ENCODE peak calls at places on chromosomes 7 and 10, in five cellular contexts. One of them, this sample, is unnamed.

GRCh38 chr7:133511242-133511641 is 258.4 kb downstream of the EXOC4 start:
- DNase-seq in activated naive CD4-positive, alpha-beta T cell treated with anti-CD3 and anti-CD28 coated beads, Interleukin-2, amount 10 ng/mL, durations not matched to agents 7 days and 5 days: no peak
- DNase-seq in A549: no peak
- DNase-seq in fibroblast of lung: no peak
- DNase-seq in fibroblast of pulmonary artery: no peak
- DNase-seq in this sample: no peak

GRCh38 chr7:148334441-148334956 is 256.1 kb upstream of the C7orf33 start:
- DNase-seq in activated naive CD4-positive, alpha-beta T cell treated with anti-CD3 and anti-CD28 coated beads, Interleukin-2, amount 10 ng/mL, durations not matched to agents 7 days and 5 days: no peak
- DNase-seq in A549: no peak
- DNase-seq in fibroblast of lung: no peak
- DNase-seq in fibroblast of pulmonary artery: no peak
- DNase-seq in this sample: no peak

GRCh38 chr10:28910960-28911359 is 233.6 kb downstream of the BAMBI start:
- DNase-seq in activated naive CD4-positive, alpha-beta T cell treated with anti-CD3 and anti-CD28 coated beads, Interleukin-2, amount 10 ng/mL, durations not matched to agents 7 days and 5 days: no peak
- DNase-seq in A549: no peak
- DNase-seq in fibroblast of lung: peak; percentile 86
- DNase-seq in fibroblast of pulmonary artery: peak; percentile 78
- DNase-seq in this sample: no peak

GRCh38 chr10:49103761-49104160 is 11.6 kb downstream of the VSTM4 start:
- DNase-seq in activated naive CD4-positive, alpha-beta T cell treated with anti-CD3 and anti-CD28 coated beads, Interleukin-2, amount 10 ng/mL, durations not matched to agents 7 days and 5 days: no peak
- DNase-seq in A549: no peak
- DNase-seq in fibroblast of lung: no peak
- DNase-seq in fibroblast of pulmonary artery: no peak
- DNase-seq in this sample: no peak

GRCh38 chr10:6701289-6701688 is 121.2 kb upstream of the PRKCQ start:
- DNase-seq in activated naive CD4-positive, alpha-beta T cell treated with anti-CD3 and anti-CD28 coated beads, Interleukin-2, amount 10 ng/mL, durations not matched to agents 7 days and 5 days: no peak
- DNase-seq in A549: peak; percentile 37
- DNase-seq in fibroblast of lung: no peak
- DNase-seq in fibroblast of pulmonary artery: no peak
- DNase-seq in this sample: peak; percentile 26

GRCh38 chr10:114634607-114634974 is 23.5 kb downstream of the ABLIM1 start:
- DNase-seq in activated naive CD4-positive, alpha-beta T cell treated with anti-CD3 and anti-CD28 coated beads, Interleukin-2, amount 10 ng/mL, durations not matched to agents 7 days and 5 days: no peak
- DNase-seq in A549: peak; percentile 63
- DNase-seq in fibroblast of lung: peak; percentile 96
- DNase-seq in fibroblast of pulmonary artery: peak; percentile 92
- DNase-seq in this sample: no peak

GRCh38 chr10:110530131-110530831 is 32.6 kb downstream of the DUSP5 start:
- DNase-seq in activated naive CD4-positive, alpha-beta T cell treated with anti-CD3 and anti-CD28 coated beads, Interleukin-2, amount 10 ng/mL, durations not matched to agents 7 days and 5 days: peak; percentile 34
- DNase-seq in A549: peak; percentile 88
- DNase-seq in fibroblast of lung: peak; percentile 56
- DNase-seq in fibroblast of pulmonary artery: peak; percentile 77
- DNase-seq in this sample: no peak

GRCh38 chr10:106467506-106467905 is 697.0 kb downstream of the SORCS1 start:
- DNase-seq in activated naive CD4-positive, alpha-beta T cell treated with anti-CD3 and anti-CD28 coated beads, Interleukin-2, amount 10 ng/mL, durations not matched to agents 7 days and 5 days: no peak
- DNase-seq in A549: no peak
- DNase-seq in fibroblast of lung: no peak
- DNase-seq in fibroblast of pulmonary artery: no peak
- DNase-seq in this sample: no peak

GRCh38 chr10:2575460-2575859 is 491.9 kb upstream of the PFKP start:
- DNase-seq in activated naive CD4-positive, alpha-beta T cell treated with anti-CD3 and anti-CD28 coated beads, Interleukin-2, amount 10 ng/mL, durations not matched to agents 7 days and 5 days: no peak
- DNase-seq in A549: no peak
- DNase-seq in fibroblast of lung: no peak
- DNase-seq in fibroblast of pulmonary artery: no peak
- DNase-seq in this sample: no peak

GRCh38 chr7:46071076-46071475 is 150.0 kb upstream of the IGFBP3 start:
- DNase-seq in activated naive CD4-positive, alpha-beta T cell treated with anti-CD3 and anti-CD28 coated beads, Interleukin-2, amount 10 ng/mL, durations not matched to agents 7 days and 5 days: no peak
- DNase-seq in A549: no peak
- DNase-seq in fibroblast of lung: peak; percentile 93
- DNase-seq in fibroblast of pulmonary artery: peak; percentile 56
- DNase-seq in this sample: no peak

GRCh38 chr7:116669769-116670168 is 2.2 kb upstream of the MET start:
- DNase-seq in activated naive CD4-positive, alpha-beta T cell treated with anti-CD3 and anti-CD28 coated beads, Interleukin-2, amount 10 ng/mL, durations not matched to agents 7 days and 5 days: no peak
- DNase-seq in A549: no peak
- DNase-seq in fibroblast of lung: peak; percentile 55
- DNase-seq in fibroblast of pulmonary artery: no peak
- DNase-seq in this sample: no peak

GRCh38 chr10:116809528-116810500 is 39.5 kb upstream of the ENO4 start:
- DNase-seq in activated naive CD4-positive, alpha-beta T cell treated with anti-CD3 and anti-CD28 coated beads, Interleukin-2, amount 10 ng/mL, durations not matched to agents 7 days and 5 days: no peak
- DNase-seq in A549: peak; percentile 48
- DNase-seq in fibroblast of lung: no peak
- DNase-seq in fibroblast of pulmonary artery: peak; percentile 6
- DNase-seq in this sample: no peak

GRCh38 chr7:112550468-112551060 is 69.8 kb downstream of the LSMEM1 start:
- DNase-seq in activated naive CD4-positive, alpha-beta T cell treated with anti-CD3 and anti-CD28 coated beads, Interleukin-2, amount 10 ng/mL, durations not matched to agents 7 days and 5 days: peak; percentile 26
- DNase-seq in A549: peak; percentile 73
- DNase-seq in fibroblast of lung: peak; percentile 52
- DNase-seq in fibroblast of pulmonary artery: peak; percentile 84
- DNase-seq in this sample: peak; percentile 54

GRCh38 chr10:132168571-132169030 is 18.1 kb upstream of the DPYSL4 start:
- DNase-seq in activated naive CD4-positive, alpha-beta T cell treated with anti-CD3 and anti-CD28 coated beads, Interleukin-2, amount 10 ng/mL, durations not matched to agents 7 days and 5 days: no peak
- DNase-seq in A549: no peak
- DNase-seq in fibroblast of lung: no peak
- DNase-seq in fibroblast of pulmonary artery: no peak
- DNase-seq in this sample: no peak

GRCh38 chr7:24082826-24083225 is 201.2 kb upstream of the NPY start:
- DNase-seq in activated naive CD4-positive, alpha-beta T cell treated with anti-CD3 and anti-CD28 coated beads, Interleukin-2, amount 10 ng/mL, durations not matched to agents 7 days and 5 days: no peak
- DNase-seq in A549: no peak
- DNase-seq in fibroblast of lung: no peak
- DNase-seq in fibroblast of pulmonary artery: no peak
- DNase-seq in this sample: no peak

GRCh38 chr7:51011710-51012350 is 229.1 kb upstream of the GRB10 start:
- DNase-seq in activated naive CD4-positive, alpha-beta T cell treated with anti-CD3 and anti-CD28 coated beads, Interleukin-2, amount 10 ng/mL, durations not matched to agents 7 days and 5 days: no peak
- DNase-seq in A549: no peak
- DNase-seq in fibroblast of lung: no peak
- DNase-seq in fibroblast of pulmonary artery: no peak
- DNase-seq in this sample: peak; percentile 3

GRCh38 chr10:79413196-79413595 is 32.2 kb downstream of the ZCCHC24 start:
- DNase-seq in activated naive CD4-positive, alpha-beta T cell treated with anti-CD3 and anti-CD28 coated beads, Interleukin-2, amount 10 ng/mL, durations not matched to agents 7 days and 5 days: no peak
- DNase-seq in A549: no peak
- DNase-seq in fibroblast of lung: peak; percentile 32
- DNase-seq in fibroblast of pulmonary artery: no peak
- DNase-seq in this sample: no peak

GRCh38 chr10:58282615-58283014 is 13.7 kb downstream of the CISD1 start:
- DNase-seq in activated naive CD4-positive, alpha-beta T cell treated with anti-CD3 and anti-CD28 coated beads, Interleukin-2, amount 10 ng/mL, durations not matched to agents 7 days and 5 days: peak; percentile 53
- DNase-seq in A549: no peak
- DNase-seq in fibroblast of lung: no peak
- DNase-seq in fibroblast of pulmonary artery: peak; percentile 89
- DNase-seq in this sample: peak; percentile 37

GRCh38 chr7:47806701-47807103 is 141.6 kb downstream of the PKD1L1 start:
- DNase-seq in activated naive CD4-positive, alpha-beta T cell treated with anti-CD3 and anti-CD28 coated beads, Interleukin-2, amount 10 ng/mL, durations not matched to agents 7 days and 5 days: no peak
- DNase-seq in A549: no peak
- DNase-seq in fibroblast of lung: no peak
- DNase-seq in fibroblast of pulmonary artery: peak; percentile 42
- DNase-seq in this sample: no peak

GRCh38 chr7:40057292-40057691 is 77.1 kb downstream of the MPLKIP start:
- DNase-seq in activated naive CD4-positive, alpha-beta T cell treated with anti-CD3 and anti-CD28 coated beads, Interleukin-2, amount 10 ng/mL, durations not matched to agents 7 days and 5 days: no peak
- DNase-seq in A549: no peak
- DNase-seq in fibroblast of lung: peak; percentile 17
- DNase-seq in fibroblast of pulmonary artery: peak; percentile 51
- DNase-seq in this sample: no peak

GRCh38 chr7:42407828-42408227 is 170.8 kb upstream of the GLI3 start:
- DNase-seq in activated naive CD4-positive, alpha-beta T cell treated with anti-CD3 and anti-CD28 coated beads, Interleukin-2, amount 10 ng/mL, durations not matched to agents 7 days and 5 days: no peak
- DNase-seq in A549: no peak
- DNase-seq in fibroblast of lung: no peak
- DNase-seq in fibroblast of pulmonary artery: no peak
- DNase-seq in this sample: no peak

GRCh38 chr10:38008006-38008405 is 2.5 kb upstream of the ZNF33A start:
- DNase-seq in activated naive CD4-positive, alpha-beta T cell treated with anti-CD3 and anti-CD28 coated beads, Interleukin-2, amount 10 ng/mL, durations not matched to agents 7 days and 5 days: no peak
- DNase-seq in A549: no peak
- DNase-seq in fibroblast of lung: no peak
- DNase-seq in fibroblast of pulmonary artery: no peak
- DNase-seq in this sample: no peak

GRCh38 chr10:22103701-22104100 is 100.2 kb upstream of the DNAJC1 start:
- DNase-seq in activated naive CD4-positive, alpha-beta T cell treated with anti-CD3 and anti-CD28 coated beads, Interleukin-2, amount 10 ng/mL, durations not matched to agents 7 days and 5 days: no peak
- DNase-seq in A549: peak; percentile 14
- DNase-seq in fibroblast of lung: no peak
- DNase-seq in fibroblast of pulmonary artery: peak; percentile 23
- DNase-seq in this sample: no peak

GRCh38 chr7:72492446-72492845 is 80.3 kb upstream of the CALN1 start:
- DNase-seq in activated naive CD4-positive, alpha-beta T cell treated with anti-CD3 and anti-CD28 coated beads, Interleukin-2, amount 10 ng/mL, durations not matched to agents 7 days and 5 days: no peak
- DNase-seq in A549: no peak
- DNase-seq in fibroblast of lung: no peak
- DNase-seq in fibroblast of pulmonary artery: no peak
- DNase-seq in this sample: no peak

GRCh38 chr7:67033251-67033650 is 36.6 kb downstream of the TYW1 start:
- DNase-seq in activated naive CD4-positive, alpha-beta T cell treated with anti-CD3 and anti-CD28 coated beads, Interleukin-2, amount 10 ng/mL, durations not matched to agents 7 days and 5 days: no peak
- DNase-seq in A549: no peak
- DNase-seq in fibroblast of lung: no peak
- DNase-seq in fibroblast of pulmonary artery: no peak
- DNase-seq in this sample: no peak

GRCh38 chr10:78806805-78807221 is 262.0 kb upstream of the ZMIZ1 start:
- DNase-seq in activated naive CD4-positive, alpha-beta T cell treated with anti-CD3 and anti-CD28 coated beads, Interleukin-2, amount 10 ng/mL, durations not matched to agents 7 days and 5 days: no peak
- DNase-seq in A549: no peak
- DNase-seq in fibroblast of lung: peak; percentile 39
- DNase-seq in fibroblast of pulmonary artery: no peak
- DNase-seq in this sample: no peak

GRCh38 chr7:134741901-134742635 is 37.4 kb upstream of the CALD1 start:
- DNase-seq in activated naive CD4-positive, alpha-beta T cell treated with anti-CD3 and anti-CD28 coated beads, Interleukin-2, amount 10 ng/mL, durations not matched to agents 7 days and 5 days: no peak
- DNase-seq in A549: no peak
- DNase-seq in fibroblast of lung: peak; percentile 99
- DNase-seq in fibroblast of pulmonary artery: peak; percentile 83
- DNase-seq in this sample: no peak

GRCh38 chr10:121134711-121135110 is 283.5 kb downstream of the WDR11 start:
- DNase-seq in activated naive CD4-positive, alpha-beta T cell treated with anti-CD3 and anti-CD28 coated beads, Interleukin-2, amount 10 ng/mL, durations not matched to agents 7 days and 5 days: no peak
- DNase-seq in A549: no peak
- DNase-seq in fibroblast of lung: no peak
- DNase-seq in fibroblast of pulmonary artery: no peak
- DNase-seq in this sample: no peak

GRCh38 chr10:12509016-12509793 is 159.9 kb downstream of the CAMK1D start:
- DNase-seq in activated naive CD4-positive, alpha-beta T cell treated with anti-CD3 and anti-CD28 coated beads, Interleukin-2, amount 10 ng/mL, durations not matched to agents 7 days and 5 days: peak; percentile 28
- DNase-seq in A549: no peak
- DNase-seq in fibroblast of lung: no peak
- DNase-seq in fibroblast of pulmonary artery: no peak
- DNase-seq in this sample: no peak

GRCh38 chr7:26624431-26624830 is 240.0 kb downstream of the SKAP2 start:
- DNase-seq in activated naive CD4-positive, alpha-beta T cell treated with anti-CD3 and anti-CD28 coated beads, Interleukin-2, amount 10 ng/mL, durations not matched to agents 7 days and 5 days: no peak
- DNase-seq in A549: no peak
- DNase-seq in fibroblast of lung: no peak
- DNase-seq in fibroblast of pulmonary artery: no peak
- DNase-seq in this sample: no peak

This sample was measured in activated CD8-positive, alpha-beta T cell treated with anti-CD3 and anti-CD28 coated beads, Interleukin-2, amount 10 ng/mL, durations not matched to agents 7 days and 5 days.